ENCODE peak calls at places on chromosomes 12 and 14, in four cellular contexts. One of them, this sample, is unnamed.

GRCh38 chr12:2654741-2655140 is 140.0 kb upstream of the FKBP4 start:
- DNase-seq in HCT116: no peak
- DNase-seq in fibroblast of lung: no peak
- DNase-seq in astrocyte: no peak
- DNase-seq in this sample: no peak

GRCh38 chr14:85124896-85125295 is 405.0 kb upstream of the FLRT2 start:
- DNase-seq in HCT116: no peak
- DNase-seq in fibroblast of lung: no peak
- DNase-seq in astrocyte: peak
- DNase-seq in this sample: no peak

GRCh38 chr14:96410119-96410518 is 18.2 kb downstream of the AK7 start:
- DNase-seq in HCT116: no peak
- DNase-seq in fibroblast of lung: no peak
- DNase-seq in astrocyte: no peak
- DNase-seq in this sample: no peak

GRCh38 chr12:88325828-88326214 is 183.7 kb downstream of the TMTC3 start:
- DNase-seq in HCT116: no peak
- DNase-seq in fibroblast of lung: peak
- DNase-seq in astrocyte: peak
- DNase-seq in this sample: peak

GRCh38 chr14:69226178-69226577 is 33.8 kb upstream of the GALNT16 start:
- DNase-seq in HCT116: no peak
- DNase-seq in fibroblast of lung: no peak
- DNase-seq in astrocyte: peak
- DNase-seq in this sample: no peak

GRCh38 chr14:102862154-102862772 is 60.2 kb upstream of the AMN start:
- DNase-seq in HCT116: no peak
- DNase-seq in fibroblast of lung: no peak
- DNase-seq in astrocyte: no peak
- DNase-seq in this sample: no peak

GRCh38 chr12:106248177-106248848 is 493 bp upstream of the CKAP4 start:
- DNase-seq in HCT116: no peak
- DNase-seq in fibroblast of lung: peak
- DNase-seq in astrocyte: peak
- DNase-seq in this sample: peak

GRCh38 chr14:51310453-51311074 is 70.5 kb downstream of the TMX1 start:
- DNase-seq in HCT116: no peak
- DNase-seq in fibroblast of lung: peak
- DNase-seq in astrocyte: peak
- DNase-seq in this sample: no peak

GRCh38 chr12:95966287-95966870 is 23.2 kb downstream of the AMDHD1 start:
- DNase-seq in HCT116: no peak
- DNase-seq in fibroblast of lung: no peak
- DNase-seq in astrocyte: no peak
- DNase-seq in this sample: no peak

GRCh38 chr12:49941556-49942511 is 8.7 kb upstream of the AQP2 start:
- DNase-seq in HCT116: no peak
- DNase-seq in fibroblast of lung: no peak
- DNase-seq in astrocyte: no peak
- DNase-seq in this sample: no peak

GRCh38 chr12:107395817-107396216 is 289.8 kb upstream of the PWP1 start:
- DNase-seq in HCT116: no peak
- DNase-seq in fibroblast of lung: no peak
- DNase-seq in astrocyte: no peak
- DNase-seq in this sample: no peak

GRCh38 chr12:131740626-131741025 is 29.7 kb downstream of the SFSWAP start:
- DNase-seq in HCT116: no peak
- DNase-seq in fibroblast of lung: no peak
- DNase-seq in astrocyte: no peak
- DNase-seq in this sample: no peak

GRCh38 chr14:88005978-88006851 is 1.3 kb downstream of the GPR65 start:
- DNase-seq in HCT116: no peak
- DNase-seq in fibroblast of lung: no peak
- DNase-seq in astrocyte: peak
- DNase-seq in this sample: no peak

GRCh38 chr12:62684586-62685295 is 218.1 kb downstream of the MON2 start:
- DNase-seq in HCT116: no peak
- DNase-seq in fibroblast of lung: peak
- DNase-seq in astrocyte: no peak
- DNase-seq in this sample: no peak

GRCh38 chr12:117494833-117495714 is 133.6 kb upstream of the NOS1 start:
- DNase-seq in HCT116: no peak
- DNase-seq in fibroblast of lung: no peak
- DNase-seq in astrocyte: no peak
- DNase-seq in this sample: peak

GRCh38 chr14:85453401-85453800 is 76.5 kb upstream of the FLRT2 start:
- DNase-seq in HCT116: no peak
- DNase-seq in fibroblast of lung: no peak
- DNase-seq in astrocyte: no peak
- DNase-seq in this sample: no peak

GRCh38 chr12:112126000-112126431 is 656 bp downstream of the TRAFD1 start:
- DNase-seq in HCT116: no peak
- DNase-seq in fibroblast of lung: no peak
- DNase-seq in astrocyte: no peak
- DNase-seq in this sample: no peak

GRCh38 chr12:116210131-116210530 is 67.4 kb downstream of the MED13L start:
- DNase-seq in HCT116: no peak
- DNase-seq in fibroblast of lung: peak
- DNase-seq in astrocyte: peak
- DNase-seq in this sample: no peak

GRCh38 chr12:131044136-131044535 is 90.4 kb downstream of the ADGRD1 start:
- DNase-seq in HCT116: no peak
- DNase-seq in fibroblast of lung: no peak
- DNase-seq in astrocyte: no peak
- DNase-seq in this sample: no peak

DNA sequence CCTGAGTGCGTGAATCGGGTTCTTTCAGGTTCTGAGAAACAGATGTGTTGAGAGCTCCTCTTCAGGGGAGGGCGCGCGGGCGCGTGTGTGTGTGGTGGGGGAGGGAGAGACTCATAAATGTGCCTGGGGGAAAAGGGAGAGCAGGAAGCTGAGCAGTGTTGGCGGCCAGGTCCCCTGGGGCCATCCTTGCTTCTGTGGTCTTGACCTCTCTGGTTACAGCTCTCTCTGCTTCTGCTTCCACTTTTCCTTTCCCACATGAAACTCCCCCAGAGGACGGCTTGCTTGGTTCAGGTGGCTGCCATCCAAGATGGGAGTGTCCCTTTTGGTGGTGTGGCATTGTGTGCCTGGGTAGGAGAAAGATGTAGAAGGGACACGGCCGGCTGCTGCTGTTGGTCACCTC is 4.2 kb downstream of the ATG101 start:
- DNase-seq in HCT116: no peak
- DNase-seq in fibroblast of lung: peak
- DNase-seq in astrocyte: no peak
- DNase-seq in this sample: peak
- H3K4me3 ChIP-seq in HCT116: no peak
- H3K4me3 ChIP-seq in fibroblast of lung: no peak
- H3K4me3 ChIP-seq in astrocyte: no peak
- H3K4me3 ChIP-seq in this sample: no peak

DNA sequence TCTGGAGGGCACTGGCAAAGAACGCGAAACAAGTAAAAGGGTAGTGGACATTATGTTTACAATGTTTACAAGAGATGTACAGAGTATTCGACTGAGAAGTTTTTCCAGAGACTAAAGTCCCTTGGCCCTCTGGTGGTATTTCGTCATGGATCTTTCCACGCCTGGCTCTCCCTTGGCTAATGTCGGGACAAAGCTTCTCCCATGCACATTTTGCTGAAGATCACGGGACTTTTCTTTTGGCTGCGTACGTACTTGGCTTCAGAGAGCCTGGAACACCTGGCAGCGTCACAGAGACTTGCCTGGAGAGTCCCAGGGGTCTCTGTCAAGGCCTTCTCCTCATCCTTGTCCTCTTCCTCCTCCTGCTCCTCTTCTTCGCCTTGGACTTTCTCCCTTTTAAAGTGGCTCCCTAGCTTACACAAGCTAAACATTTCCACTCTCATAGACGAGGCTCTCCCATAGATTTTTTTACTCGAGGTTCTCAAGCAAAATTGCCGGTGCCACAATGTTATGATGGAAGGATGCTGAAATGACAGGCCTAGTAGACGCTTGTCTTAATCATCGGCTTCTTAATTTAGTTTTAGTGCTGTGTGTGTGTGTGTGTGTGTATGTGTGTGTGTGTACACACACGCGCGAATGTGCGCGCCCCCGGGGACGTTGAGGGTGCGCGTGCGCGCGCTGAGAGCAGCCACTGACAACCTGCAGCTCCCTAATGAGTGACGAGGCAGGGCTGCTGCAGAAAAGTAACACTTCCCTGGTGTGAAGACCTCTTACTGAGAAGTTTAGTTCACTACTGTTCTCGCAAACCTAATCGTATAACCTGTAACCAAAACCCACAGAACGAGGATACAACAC is 4.9 kb upstream of the FOXG1 start:
- DNase-seq in HCT116: no peak
- DNase-seq in fibroblast of lung: no peak
- DNase-seq in astrocyte: no peak
- DNase-seq in this sample: no peak
- TF ChIP-seq EZH2 in HCT116: no peak
- TF ChIP-seq EZH2 in fibroblast of lung: peak
- TF ChIP-seq EZH2 in astrocyte: peak
- TF ChIP-seq EZH2 in this sample: no peak

DNA sequence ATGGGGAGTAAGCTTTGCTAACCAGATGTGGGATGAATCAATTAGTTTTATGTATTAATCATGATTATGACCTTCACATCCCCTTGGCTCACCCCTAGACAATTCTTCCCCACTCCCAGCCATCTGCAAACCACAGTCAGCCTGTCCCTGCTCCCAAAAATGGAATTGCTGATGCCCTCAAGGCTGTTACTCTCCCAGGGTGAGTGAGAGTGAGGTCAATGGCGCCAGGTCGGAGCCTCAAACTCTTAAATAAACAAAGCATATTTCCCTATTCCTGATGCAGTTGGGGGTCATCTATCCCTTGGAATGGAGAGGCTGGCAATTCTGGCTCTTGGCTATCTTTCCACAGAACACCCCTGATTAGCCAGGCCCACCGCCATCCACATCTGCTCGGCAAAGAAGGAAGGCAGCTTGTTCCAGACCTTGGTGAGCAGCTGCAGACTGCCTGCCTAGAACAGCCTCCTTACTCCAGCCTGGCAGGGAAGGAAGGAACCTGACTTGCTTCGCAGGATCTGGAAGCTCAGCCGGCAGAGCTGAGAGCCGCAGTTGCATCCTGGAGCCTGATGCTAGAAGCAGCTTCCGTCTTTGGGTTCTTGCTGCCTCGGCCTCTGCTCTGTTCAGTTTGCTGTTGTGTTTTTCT is 57.0 kb downstream of the SMUG1 start:
- DNase-seq in HCT116: no peak
- DNase-seq in fibroblast of lung: no peak
- DNase-seq in astrocyte: no peak
- DNase-seq in this sample: no peak
- H3K9ac ChIP-seq in HCT116: no peak
- H3K9ac ChIP-seq in fibroblast of lung: no peak
- H3K9ac ChIP-seq in astrocyte: no peak
- H3K9ac ChIP-seq in this sample: no peak

GRCh38 chr14:89242871-89243270 is 174.2 kb downstream of the FOXN3 start:
- DNase-seq in HCT116: no peak
- DNase-seq in fibroblast of lung: no peak
- DNase-seq in astrocyte: no peak
- DNase-seq in this sample: no peak
- H3K4me3 ChIP-seq in HCT116: no peak
- H3K4me3 ChIP-seq in fibroblast of lung: no peak
- H3K4me3 ChIP-seq in astrocyte: no peak
- H3K4me3 ChIP-seq in this sample: no peak

DNA sequence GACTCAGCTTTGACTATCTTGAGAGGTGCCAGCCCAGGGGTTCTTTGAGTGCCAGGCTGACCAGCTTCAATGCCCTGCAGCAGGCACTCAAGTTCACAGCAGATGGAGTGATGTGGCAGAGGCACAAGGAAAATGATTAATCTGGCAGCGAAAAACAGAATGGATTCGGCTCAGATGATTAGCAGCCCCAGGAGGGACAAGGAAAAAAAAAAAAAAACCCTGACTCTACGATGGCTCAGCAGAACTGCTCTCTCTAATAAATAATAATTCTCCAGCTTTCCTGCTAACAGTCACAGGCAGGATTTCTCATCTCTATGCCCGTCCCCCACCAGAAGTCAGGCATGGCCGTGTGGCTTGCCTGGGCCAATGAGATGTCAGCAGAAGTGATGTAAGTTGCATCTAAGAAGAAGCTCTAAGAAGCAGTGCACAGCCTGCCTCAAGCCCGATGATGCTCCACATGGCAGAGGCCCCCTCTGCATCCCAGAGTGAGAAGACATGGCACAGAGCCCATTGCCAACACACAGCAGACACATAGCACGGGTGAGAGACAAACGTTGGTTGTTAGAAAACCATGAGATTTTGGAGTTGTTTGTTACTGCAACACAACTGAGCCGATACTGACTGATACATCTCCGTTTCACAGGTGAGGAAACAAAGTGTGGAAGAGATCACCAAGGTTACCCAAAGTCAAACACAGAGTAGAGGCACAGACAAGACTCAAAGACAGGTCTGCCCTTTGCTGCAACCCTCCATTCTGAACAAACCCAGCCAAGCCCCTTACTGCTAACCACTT is 111.0 kb downstream of the SCARB1 start:
- DNase-seq in HCT116: no peak
- DNase-seq in fibroblast of lung: no peak
- DNase-seq in astrocyte: no peak
- DNase-seq in this sample: peak
- TF ChIP-seq EZH2 in HCT116: no peak
- TF ChIP-seq EZH2 in fibroblast of lung: no peak
- TF ChIP-seq EZH2 in astrocyte: no peak
- TF ChIP-seq EZH2 in this sample: no peak

DNA sequence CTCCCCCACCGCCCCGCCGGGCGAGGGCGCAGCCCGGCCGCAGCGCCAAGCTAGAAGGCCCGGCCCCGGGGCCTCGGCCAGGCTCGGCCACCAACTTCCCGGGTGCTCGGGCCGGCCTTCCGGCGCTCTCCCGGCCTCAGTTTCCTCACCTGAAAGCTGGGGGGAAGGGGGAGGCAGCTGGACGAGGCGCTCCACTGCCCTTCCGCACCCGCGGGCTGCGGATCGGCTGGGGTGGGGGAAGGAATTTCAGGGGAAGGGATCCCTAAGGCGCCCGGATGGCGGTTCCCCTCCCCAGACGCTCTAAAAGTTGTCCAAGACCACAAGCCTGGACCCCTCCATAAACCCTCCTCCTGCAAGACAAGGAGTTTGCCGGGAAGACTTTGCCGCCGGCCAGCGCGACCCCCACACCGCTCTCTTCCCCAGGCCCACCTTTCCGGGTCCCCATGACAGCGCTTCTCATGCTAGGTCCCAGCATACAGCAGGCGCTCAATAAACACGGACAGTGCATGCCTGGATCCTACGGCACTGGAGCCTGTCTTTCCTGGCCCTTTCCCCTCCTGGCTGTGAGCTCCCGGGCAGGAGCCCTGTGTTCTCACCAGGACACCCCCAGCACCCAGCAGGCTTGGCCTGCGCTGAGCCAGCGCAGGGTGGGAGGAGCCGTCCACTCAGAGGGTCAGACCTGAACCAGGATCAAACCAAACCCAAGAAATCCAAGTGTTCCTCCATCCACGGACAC is 18.1 kb downstream of the BEGAIN start:
- DNase-seq in HCT116: no peak
- DNase-seq in fibroblast of lung: no peak
- DNase-seq in astrocyte: no peak
- DNase-seq in this sample: no peak
- H3K9ac ChIP-seq in HCT116: no peak
- H3K9ac ChIP-seq in fibroblast of lung: no peak
- H3K9ac ChIP-seq in astrocyte: peak
- H3K9ac ChIP-seq in this sample: no peak

GRCh38 chr14:91350483-91350812 is 67.2 kb downstream of the CCDC88C start:
- DNase-seq in HCT116: no peak
- DNase-seq in fibroblast of lung: no peak
- DNase-seq in astrocyte: no peak
- DNase-seq in this sample: no peak
- H3K4me3 ChIP-seq in HCT116: no peak
- H3K4me3 ChIP-seq in fibroblast of lung: no peak
- H3K4me3 ChIP-seq in astrocyte: no peak
- H3K4me3 ChIP-seq in this sample: no peak

GRCh38 chr14:92323916-92324818 is 1.2 kb downstream of the SLC24A4 start:
- DNase-seq in HCT116: no peak
- DNase-seq in fibroblast of lung: no peak
- DNase-seq in astrocyte: no peak
- DNase-seq in this sample: no peak
- TF ChIP-seq EZH2 in HCT116: no peak
- TF ChIP-seq EZH2 in fibroblast of lung: no peak
- TF ChIP-seq EZH2 in astrocyte: peak
- TF ChIP-seq EZH2 in this sample: no peak

This sample was measured in PC-3.